ENCODE peak calls at places on chromosomes 3 and 15, in five cellular contexts. H is GM23338, D is A549, U is K562, R is HepG2. A is an unnamed sample.

GRCh38 chr15:72585659-72586058 is 68.8 kb upstream of the GOLGA6B start:
- DNase-seq in H (peak), D (no peak), U (no peak), R (peak), A (no peak)

GRCh38 chr3:45915518-45916231 is 27.6 kb upstream of the CXCR6 start:
- DNase-seq in H (no peak), D (peak), U (peak), R (no peak), A (peak)

GRCh38 chr3:43153189-43154083 is 47.6 kb upstream of the POMGNT2 start:
- DNase-seq in H (peak), D (no peak), U (no peak), R (no peak), A (no peak)

GRCh38 chr3:52232279-52233107 is 6.5 kb downstream of the TWF2 start:
- DNase-seq in H (no peak), D (no peak), U (no peak), R (no peak), A (no peak)

GRCh38 chr15:95604634-95605036 is 725.9 kb upstream of the NR2F2 start:
- DNase-seq in H (no peak), D (no peak), U (no peak), R (no peak), A (no peak)

GRCh38 chr3:138113309-138113708 is 2.1 kb downstream of the DZIP1L start:
- DNase-seq in H (peak), D (no peak), U (no peak), R (no peak), A (no peak)

GRCh38 chr3:142850395-142851023 is 38.4 kb downstream of the PCOLCE2 start:
- DNase-seq in H (no peak), D (peak), U (peak), R (peak), A (no peak)

GRCh38 chr3:129005526-129006303 is 4.6 kb downstream of the EFCC1 start:
- DNase-seq in H (no peak), D (no peak), U (no peak), R (peak), A (no peak)

GRCh38 chr3:53350652-53351051 is 3.3 kb upstream of the DCP1A start:
- DNase-seq in H (peak), D (peak), U (peak), R (peak), A (no peak)

GRCh38 chr3:170007031-170007663 is 30.6 kb upstream of the GPR160 start:
- DNase-seq in H (no peak), D (no peak), U (no peak), R (peak), A (peak)

GRCh38 chr15:84142888-84143337 is 92.7 kb upstream of the GOLGA6L4 start:
- DNase-seq in H (peak), D (peak), U (peak), R (peak), A (peak)

GRCh38 chr15:29132786-29133185 is 136.8 kb downstream of the NSMCE3 start:
- DNase-seq in H (no peak), D (no peak), U (no peak), R (no peak), A (no peak)

GRCh38 chr3:129749692-129750091 is 143.2 kb upstream of the PLXND1 start:
- DNase-seq in H (no peak), D (no peak), U (no peak), R (no peak), A (no peak)

GRCh38 chr3:151835751-151836550 is 22.0 kb downstream of the AADAC start:
- DNase-seq in H (peak), D (peak), U (no peak), R (no peak), A (no peak)

GRCh38 chr15:74531144-74531811 is 9.7 kb upstream of the ARID3B start:
- DNase-seq in H (peak), D (no peak), U (peak), R (peak), A (no peak)

GRCh38 chr3:68088216-68088615 is 433.8 kb upstream of the SUCLG2 start:
- DNase-seq in H (no peak), D (no peak), U (no peak), R (no peak), A (no peak)

GRCh38 chr3:193546129-193546528 is 8.6 kb downstream of the ATP13A4 start:
- DNase-seq in H (no peak), D (no peak), U (no peak), R (no peak), A (no peak)

GRCh38 chr15:66615175-66615495 is 49.3 kb upstream of the LCTL start:
- DNase-seq in H (no peak), D (no peak), U (no peak), R (no peak), A (no peak)

GRCh38 chr3:45554001-45554691 is 40.4 kb upstream of the LIMD1 start:
- DNase-seq in H (peak), D (no peak), U (peak), R (no peak), A (peak)

DNA sequence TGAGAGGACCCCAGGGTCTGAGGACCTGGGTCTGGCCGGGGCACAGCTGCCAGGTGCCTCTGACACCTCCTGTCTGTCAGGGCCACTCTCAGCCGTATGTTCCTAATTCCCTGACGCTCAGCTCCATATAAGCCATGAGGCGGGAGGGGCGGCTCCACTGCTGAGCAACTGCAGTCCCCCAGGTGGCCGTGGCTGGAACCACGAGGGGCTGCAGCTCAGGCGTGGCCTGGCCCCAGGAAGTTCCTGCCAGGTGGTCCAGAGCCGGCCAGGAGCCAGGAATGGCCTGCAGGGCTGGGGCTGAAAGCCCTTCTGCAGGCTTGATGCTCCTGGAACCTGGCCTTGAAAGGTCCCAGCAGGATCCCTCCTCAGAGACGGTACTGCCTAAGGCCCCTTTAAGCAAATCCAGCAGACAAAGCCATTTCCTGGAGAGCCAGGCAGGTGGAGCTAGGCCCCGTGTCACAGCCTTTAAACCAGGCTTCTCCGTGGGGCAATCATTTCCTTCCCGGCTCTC is 118.0 kb downstream of the CHSY1 start:
- DNase-seq in H (peak), D (no peak), U (no peak), R (no peak), A (no peak)
- TF ChIP-seq JUNB in H (no peak), D (no peak), U (no peak), R (no peak), A (no peak)

DNA sequence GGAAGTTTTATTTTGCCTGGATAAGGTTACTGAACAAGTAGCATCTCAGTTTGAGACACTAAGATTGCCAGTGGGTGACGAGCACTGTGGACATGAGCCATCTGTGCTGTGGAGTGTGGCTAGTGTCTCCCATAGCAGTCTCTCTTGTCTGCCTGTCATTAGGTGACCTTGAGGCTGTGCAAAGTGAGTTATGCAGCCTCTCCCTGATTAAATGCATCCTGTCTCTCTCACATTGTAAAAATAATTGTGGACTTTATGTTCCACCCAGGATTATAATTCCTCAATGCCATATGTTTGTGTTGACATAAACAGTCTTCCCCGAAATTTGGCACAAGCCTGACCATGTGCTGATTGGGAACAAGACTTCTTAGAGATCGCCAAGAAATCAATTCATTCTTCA is 168.9 kb downstream of the MYRIP start:
- DNase-seq in H (no peak), D (no peak), U (no peak), R (no peak), A (no peak)
- TF ChIP-seq JUNB in H (no peak), D (no peak), U (no peak), R (no peak), A (no peak)

DNA sequence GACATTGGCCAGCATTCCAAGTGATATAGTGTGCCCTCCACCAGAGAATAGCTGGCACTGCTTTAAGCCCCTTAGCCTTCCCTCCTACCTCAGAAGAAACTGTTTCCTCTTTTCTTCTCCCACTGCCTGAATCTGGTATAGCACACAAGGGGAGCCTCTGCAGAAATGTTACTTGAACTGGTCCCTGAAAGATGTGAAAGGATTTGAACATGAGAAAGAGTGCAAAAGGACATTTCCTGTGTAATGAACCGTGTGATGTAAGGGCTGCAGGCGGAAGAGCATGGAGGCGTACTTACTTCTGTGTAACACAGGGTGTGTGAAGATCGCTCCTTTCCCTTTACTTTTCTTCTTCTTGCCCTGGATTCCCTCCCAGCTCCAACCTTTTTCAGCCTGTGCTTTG is 8.3 kb downstream of the TMOD3 start:
- DNase-seq in H (no peak), D (no peak), U (no peak), R (no peak), A (peak)
- TF ChIP-seq JUNB in H (no peak), D (no peak), U (no peak), R (no peak), A (no peak)

GRCh38 chr3:32404714-32405113 is 13.1 kb downstream of the CMTM7 start:
- DNase-seq in H (no peak), D (no peak), U (no peak), R (no peak), A (no peak)

GRCh38 chr3:32403663-32404062 is 12.0 kb downstream of the CMTM7 start:
- DNase-seq in H (no peak), D (no peak), U (no peak), R (no peak), A (no peak)

GRCh38 chr3:32405155-32405554 is 13.5 kb downstream of the CMTM7 start:
- DNase-seq in H (no peak), D (no peak), U (no peak), R (no peak), A (no peak)

GRCh38 chr3:32406481-32407408 is 15.1 kb downstream of the CMTM7 start:
- DNase-seq in H (no peak), D (no peak), U (no peak), R (no peak), A (no peak)

DNA sequence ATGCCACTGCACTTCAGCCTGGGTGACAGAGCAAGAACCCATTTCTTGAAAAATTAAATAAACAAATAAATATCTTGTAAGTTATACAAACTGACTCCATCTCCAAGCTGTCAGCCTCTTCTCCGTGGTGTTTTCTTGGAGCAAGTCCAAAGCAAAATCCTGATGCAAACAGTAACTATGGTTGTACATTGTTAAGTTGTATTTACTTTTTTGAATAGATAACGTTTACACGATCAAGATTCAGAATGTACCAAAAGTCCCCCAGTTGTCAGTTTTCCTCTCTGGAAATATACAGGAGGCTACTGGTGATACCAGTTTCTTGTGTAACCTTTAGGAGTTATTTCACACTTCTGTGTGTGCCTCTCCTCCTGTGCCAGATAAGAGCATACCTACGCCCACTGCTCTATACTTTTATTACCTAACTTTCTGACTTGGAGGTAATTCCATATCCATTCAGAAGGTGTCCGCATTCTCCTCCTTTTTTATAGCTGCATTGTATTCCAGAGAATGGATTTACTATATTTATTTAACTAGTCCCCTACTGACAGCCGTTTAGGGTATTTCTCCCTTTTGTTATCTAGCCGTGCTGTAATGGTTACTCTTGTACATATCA is 14.2 kb downstream of the CMTM7 start:
- DNase-seq in H (no peak), D (no peak), U (no peak), R (peak), A (no peak)
- TF ChIP-seq JUNB in H (no peak), D (no peak), U (no peak), R (no peak), A (no peak)